ENCODE peak calls at places on chromosomes 2 and 18, in six cellular contexts. W is stimulated activated CD4-positive, alpha-beta T cell treated with anti-CD3 and anti-CD28 coated beads, Interleukin-15, amount 100 ng/mL, for 1 hour; N is kidney; G is left kidney; M is activated CD4-positive, alpha-beta T cell treated with anti-CD3 and anti-CD28 coated beads, Interleukin-2, amount 50 U/mL, for 1 hour; A is naive B cell. I is an unnamed sample.
A peak's percentile ranks its signal among the peaks of the same experiment; 100 is the strongest.

GRCh38 chr2:2662037-2662846 is 331.2 kb upstream of the MYT1L start:
- DNase-seq in W (no peak), N (no peak), G (peak; percentile 66), M (no peak), A (no peak), I (no peak)

GRCh38 chr2:28698545-28698944 is 53.1 kb upstream of the PPP1CB start:
- DNase-seq in W (no peak), N (no peak), G (no peak), M (no peak), A (no peak), I (no peak)

GRCh38 chr2:105237045-105237765 is 4.3 kb upstream of the GPR45 start:
- DNase-seq in W (no peak), N (peak; percentile 66), G (no peak), M (no peak), A (peak; percentile 16), I (no peak)

GRCh38 chr2:74119324-74119723 is 28.4 kb downstream of the BOLA3 start:
- DNase-seq in W (no peak), N (no peak), G (no peak), M (no peak), A (no peak), I (no peak)

GRCh38 chr18:43661570-43661969 is 384.3 kb upstream of the SYT4 start:
- DNase-seq in W (no peak), N (no peak), G (peak; percentile 52), M (no peak), A (no peak), I (no peak)

GRCh38 chr2:150621800-150622199 is 134.3 kb upstream of the RND3 start:
- DNase-seq in W (no peak), N (no peak), G (no peak), M (no peak), A (no peak), I (no peak)

GRCh38 chr2:41967426-41968181 is 80.2 kb upstream of the PKDCC start:
- DNase-seq in W (no peak), N (peak; percentile 81), G (no peak), M (no peak), A (no peak), I (peak; percentile 30)

GRCh38 chr18:71426441-71426840 is 1117.7 kb downstream of the CBLN2 start:
- DNase-seq in W (no peak), N (no peak), G (no peak), M (no peak), A (no peak), I (no peak)

GRCh38 chr18:37586641-37587225 is 21.1 kb upstream of the CELF4 start:
- DNase-seq in W (no peak), N (no peak), G (no peak), M (no peak), A (no peak), I (no peak)